ENCODE peak calls at places on chromosomes 1 and 21, in six cellular contexts. B, N, Y, L, O and D are unnamed samples.

GRCh38 chr1:110487676-110488075 is 31.3 kb downstream of the KCNA10 start:
- DNase-seq in B (no peak), N (no peak), Y (no peak), L (no peak), O (no peak), D (no peak)

GRCh38 chr1:162305969-162306368 is 70.7 kb downstream of the SPATA46 start:
- DNase-seq in B (no peak), N (no peak), Y (no peak), L (no peak), O (peak), D (no peak)

GRCh38 chr1:44418022-44418673 is 13.1 kb downstream of the RNF220 start:
- DNase-seq in B (no peak), N (no peak), Y (no peak), L (no peak), O (no peak), D (no peak)

GRCh38 chr1:181174860-181175259 is 86.4 kb downstream of the IER5 start:
- DNase-seq in B (no peak), N (no peak), Y (no peak), L (no peak), O (no peak), D (no peak)

GRCh38 chr1:37233606-37234005 is 199.3 kb upstream of the GRIK3 start:
- DNase-seq in B (no peak), N (no peak), Y (no peak), L (no peak), O (peak), D (no peak)

GRCh38 chr1:16181887-16182719 is 26.2 kb upstream of the EPHA2 start:
- DNase-seq in B (no peak), N (no peak), Y (peak), L (no peak), O (peak), D (peak)

GRCh38 chr1:204584699-204585372 is 68.6 kb downstream of the MDM4 start:
- DNase-seq in B (no peak), N (no peak), Y (no peak), L (no peak), O (no peak), D (no peak)

GRCh38 chr1:64494659-64495058 is 24.7 kb downstream of the CACHD1 start:
- DNase-seq in B (no peak), N (no peak), Y (no peak), L (no peak), O (no peak), D (no peak)

GRCh38 chr1:109634771-109635750 is 15.4 kb downstream of the AMPD2 start:
- DNase-seq in B (no peak), N (no peak), Y (no peak), L (no peak), O (no peak), D (no peak)

GRCh38 chr21:15449556-15449955 is 280.2 kb upstream of the USP25 start:
- DNase-seq in B (no peak), N (no peak), Y (no peak), L (no peak), O (no peak), D (no peak)

GRCh38 chr1:167617100-167617949 is 12.7 kb upstream of the RCSD1 start:
- DNase-seq in B (no peak), N (no peak), Y (no peak), L (no peak), O (peak), D (no peak)

GRCh38 chr1:219753901-219754300 is 141.0 kb upstream of the ZC3H11B start:
- DNase-seq in B (no peak), N (no peak), Y (no peak), L (no peak), O (no peak), D (no peak)

GRCh38 chr1:55081188-55081904 is 42.0 kb downstream of the PCSK9 start:
- DNase-seq in B (no peak), N (no peak), Y (no peak), L (no peak), O (peak), D (no peak)